ENCODE peak calls at places on chromosomes 11 and 22, in eight cellular contexts. I is left ventricle myocardium inferior, M is adipocyte, U is right cardiac atrium, J is cardiac muscle cell, S is psoas muscle, N is esophagus squamous epithelium, X is neural progenitor cell. T is an unnamed sample.

GRCh38 chr22:46091277-46091977 is 58.9 kb upstream of the PPARA start:
- DNase-seq in S (peak; percentile 11), X (no peak), U (peak; percentile 43), N (no peak), I (peak; percentile 12), J (no peak), M (no peak), T (no peak)

GRCh38 chr22:35071784-35072183 is 5.8 kb downstream of the ISX start:
- DNase-seq in I (no peak), S (no peak), M (no peak), X (no peak), J (no peak), U (no peak), N (no peak), T (no peak)

GRCh38 chr11:17277024-17277584 is 565 bp downstream of the NUCB2 start:
- DNase-seq in M (peak; percentile 74), N (no peak), I (no peak), X (no peak), J (no peak), U (no peak), S (no peak), T (no peak)

GRCh38 chr11:45930951-45931563 is 8.6 kb downstream of the LARGE2 start:
- DNase-seq in S (no peak), X (no peak), J (no peak), N (no peak), M (no peak), U (no peak), I (peak; percentile 6), T (peak; percentile 93)

GRCh38 chr11:9473408-9473807 is 12.6 kb downstream of the ZNF143 start:
- DNase-seq in S (no peak), X (no peak), N (no peak), M (no peak), I (no peak), U (no peak), J (no peak), T (no peak)

GRCh38 chr11:91796999-91797398 is 427.6 kb upstream of the FAT3 start:
- DNase-seq in S (no peak), J (no peak), U (no peak), X (no peak), I (no peak), M (no peak), N (no peak), T (no peak)

GRCh38 chr11:19451609-19452008 is 210.9 kb upstream of the E2F8 start:
- DNase-seq in J (no peak), S (no peak), M (no peak), U (no peak), I (no peak), X (no peak), N (no peak), T (peak; percentile 64)

GRCh38 chr11:20626279-20626678 is 26.9 kb downstream of the SLC6A5 start:
- DNase-seq in I (no peak), J (no peak), N (no peak), U (no peak), X (no peak), S (no peak), M (no peak), T (no peak)

GRCh38 chr22:46537221-46537945 is at the start of gene CELSR1:
- DNase-seq in N (no peak), S (no peak), M (peak; percentile 61), X (peak; percentile 87), I (peak; percentile 28), U (peak; percentile 58), J (peak; percentile 84), T (no peak)

GRCh38 chr11:17894929-17895658 is 117.8 kb downstream of the SERGEF start:
- DNase-seq in N (no peak), X (no peak), M (no peak), I (peak; percentile 19), J (no peak), S (no peak), U (peak; percentile 65), T (no peak)

GRCh38 chr11:48107188-48107704 is 109.4 kb upstream of the OR4B1 start:
- DNase-seq in M (peak; percentile 42), U (peak; percentile 54), S (no peak), X (no peak), J (no peak), N (no peak), I (no peak), T (no peak)

GRCh38 chr22:36673821-36674220 is 29.7 kb downstream of the CACNG2 start:
- DNase-seq in I (no peak), M (no peak), N (no peak), J (no peak), X (no peak), S (no peak), U (no peak), T (no peak)

GRCh38 chr22:34111210-34111824 is 191.0 kb upstream of the LARGE1 start:
- DNase-seq in M (peak; percentile 57), I (no peak), S (no peak), J (peak; percentile 55), N (no peak), U (peak; percentile 43), X (peak; percentile 67), T (no peak)

GRCh38 chr22:37048133-37048532 is 3.4 kb upstream of the KCTD17 start:
- DNase-seq in S (no peak), X (no peak), M (peak; percentile 10), N (no peak), J (no peak), U (peak; percentile 6), I (no peak), T (no peak)

GRCh38 chr11:27571151-27571840 is 64.7 kb upstream of the LIN7C start:
- DNase-seq in X (no peak), U (no peak), N (no peak), J (peak; percentile 2), I (no peak), M (peak; percentile 79), S (no peak), T (no peak)

GRCh38 chr11:76838422-76839068 is 22.2 kb upstream of the ACER3 start:
- DNase-seq in S (no peak), M (no peak), I (no peak), J (peak; percentile 67), U (peak; percentile 65), N (no peak), X (peak; percentile 83), T (no peak)

GRCh38 chr22:23113847-23114720 is 27.7 kb downstream of the RSPH14 start:
- DNase-seq in I (no peak), X (no peak), N (no peak), S (no peak), J (peak; percentile 52), U (no peak), M (no peak), T (no peak)

GRCh38 chr11:127683321-127683720 is 682.8 kb upstream of the KIRREL3 start:
- DNase-seq in N (no peak), M (no peak), X (no peak), U (no peak), I (no peak), S (no peak), J (no peak), T (no peak)

GRCh38 chr11:10909141-10909883 is 51.5 kb upstream of the ZBED5 start:
- DNase-seq in J (no peak), M (peak; percentile 43), S (no peak), U (no peak), I (no peak), N (no peak), X (no peak), T (no peak)

GRCh38 chr11:30295178-30295885 is 27.6 kb upstream of the ARL14EP start:
- DNase-seq in U (no peak), S (no peak), M (no peak), J (no peak), I (no peak), X (no peak), N (no peak), T (no peak)

GRCh38 chr11:115317428-115318185 is 186.6 kb downstream of the CADM1 start:
- DNase-seq in S (no peak), U (no peak), J (no peak), I (no peak), X (no peak), M (no peak), N (no peak), T (no peak)

GRCh38 chr11:44634401-44635281 is 69.2 kb downstream of the CD82 start:
- DNase-seq in U (peak; percentile 90), X (peak; percentile 56), J (peak; percentile 54), M (peak; percentile 32), I (peak; percentile 74), N (no peak), S (peak; percentile 79), T (peak; percentile 81)

GRCh38 chr11:113255096-113255495 is 59.3 kb upstream of the TTC12 start:
- DNase-seq in S (no peak), N (no peak), X (no peak), J (no peak), M (no peak), U (no peak), I (no peak), T (no peak)

DNA sequence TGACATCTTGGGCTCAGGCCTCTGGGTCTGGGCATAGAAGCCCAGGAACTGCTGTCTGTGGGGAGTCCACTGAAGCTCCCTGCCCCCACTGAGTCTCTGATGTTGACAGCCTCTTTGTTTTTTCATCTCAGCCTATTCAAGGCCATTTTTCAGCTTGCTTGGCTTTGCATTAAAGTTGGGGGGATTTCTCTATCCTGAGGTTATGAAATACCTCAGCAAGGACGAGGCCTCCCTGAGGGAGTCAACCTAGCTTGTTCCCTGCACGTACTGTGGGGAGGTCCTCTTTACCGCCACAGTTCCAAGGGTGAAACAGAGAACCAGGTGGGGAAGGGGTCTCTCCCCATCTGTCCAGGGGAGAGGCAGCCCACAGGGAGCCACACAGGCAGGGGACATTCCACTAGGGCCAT is 8.4 kb downstream of the KCNQ1OT1 start:
- DNase-seq in I (no peak), X (no peak), J (no peak), N (no peak), S (no peak), U (no peak), M (no peak), T (no peak)
- H3K4me1 ChIP-seq in I (peaks cover 98% of the 10 kb centered on the region), X (peaks cover 43% of the 10 kb centered on the region), J (peaks cover 60% of the 10 kb centered on the region), N (no peaks in the 10 kb centered on the region), S (peaks cover 18% of the 10 kb centered on the region), U (peaks cover 26% of the 10 kb centered on the region), M (peaks cover 34% of the 10 kb centered on the region), T (peaks cover 87% of the 10 kb centered on the region)

GRCh38 chr11:96102664-96103068 is 178.8 kb upstream of the MTMR2 start:
- DNase-seq in M (peak; percentile 73), I (no peak), U (no peak), S (no peak), J (no peak), N (no peak), X (no peak), T (no peak)
- H3K4me1 ChIP-seq in M (peaks cover 44% of the 10 kb centered on the region), I (peaks cover 42% of the 10 kb centered on the region), U (peaks cover 2% of the 10 kb centered on the region), S (no peaks in the 10 kb centered on the region), J (peaks cover 4% of the 10 kb centered on the region), N (no peaks in the 10 kb centered on the region), X (no peaks in the 10 kb centered on the region), T (peaks cover 51% of the 10 kb centered on the region)

DNA sequence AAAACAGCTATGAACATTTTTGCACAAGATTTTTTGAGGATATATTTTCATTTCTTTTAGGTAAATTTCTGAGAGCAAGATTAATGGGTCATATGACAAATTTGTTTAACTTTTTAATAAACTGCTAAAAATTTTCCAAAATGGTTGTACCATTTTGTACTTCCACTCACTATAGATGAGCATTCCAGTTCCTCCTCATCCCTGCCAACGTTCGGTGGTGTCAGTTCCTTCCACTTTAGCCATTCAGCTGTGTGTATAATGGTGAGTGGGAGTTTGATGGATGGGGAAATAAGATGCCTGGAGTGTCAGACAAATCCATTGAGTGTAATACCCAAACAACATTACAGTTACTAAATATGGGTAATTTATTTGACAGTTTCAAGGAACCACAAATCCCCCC is 49.7 kb downstream of the MIAT start:
- DNase-seq in U (no peak), I (no peak), J (no peak), S (no peak), X (no peak), M (no peak), N (no peak), T (no peak)
- H3K4me1 ChIP-seq in U (peaks cover 2% of the 10 kb centered on the region), I (peaks cover 16% of the 10 kb centered on the region), J (no peaks in the 10 kb centered on the region), S (peaks cover 10% of the 10 kb centered on the region), X (no peaks in the 10 kb centered on the region), M (peaks cover 29% of the 10 kb centered on the region), N (no peaks in the 10 kb centered on the region), T (no peaks in the 10 kb centered on the region)

GRCh38 chr11:3856856-3857553 is 1.5 kb downstream of the STIM1 start:
- DNase-seq in S (no peak), X (no peak), U (no peak), I (no peak), N (no peak), M (no peak), J (no peak), T (no peak)
- H3K4me1 ChIP-seq in S (peaks cover 68% of the 10 kb centered on the region), X (peaks cover 29% of the 10 kb centered on the region), U (peaks cover 17% of the 10 kb centered on the region), I (peaks cover 78% of the 10 kb centered on the region), N (peaks cover 35% of the 10 kb centered on the region), M (peaks cover 58% of the 10 kb centered on the region), J (peaks cover 43% of the 10 kb centered on the region), T (peaks cover 74% of the 10 kb centered on the region)

T was measured in vagina.